ENCODE peak calls at places on chromosomes 2 and 18, in four cellular contexts. C is DMS153; O is cardiac fibroblast; W is stimulated activated naive CD8-positive, alpha-beta T cell treated with anti-CD3 and anti-CD28 coated beads, Interleukin-15, Interleukin-2, amounts not matched to agents 100 U/mL and 50 U/mL, for 24 hours. K is an unnamed sample.

GRCh38 chr2:132701810-132702209 is 31.8 kb upstream of the LYPD1 start:
- DNase-seq in C (no peak), O (peak), W (no peak), K (no peak)

GRCh38 chr2:105554235-105554634 is 155.4 kb upstream of the FHL2 start:
- DNase-seq in C (no peak), O (no peak), W (no peak), K (no peak)

GRCh38 chr2:152781210-152781609 is 62.8 kb downstream of the ARL6IP6 start:
- DNase-seq in C (no peak), O (no peak), W (no peak), K (no peak)

GRCh38 chr18:13381331-13381730 is 162.8 kb downstream of the LDLRAD4 start:
- DNase-seq in C (no peak), O (no peak), W (no peak), K (no peak)

GRCh38 chr2:239213420-239214101 is 187.3 kb downstream of the HDAC4 start:
- DNase-seq in C (no peak), O (no peak), W (no peak), K (no peak)

GRCh38 chr2:238136820-238137537 is 1.5 kb upstream of the KLHL30 start:
- DNase-seq in C (no peak), O (peak), W (no peak), K (peak)

GRCh38 chr2:235471186-235471747 is 22.6 kb upstream of the AGAP1 start:
- DNase-seq in C (no peak), O (no peak), W (no peak), K (no peak)

GRCh38 chr2:12463189-12463588 is 253.5 kb upstream of the TRIB2 start:
- DNase-seq in C (no peak), O (no peak), W (no peak), K (no peak)

GRCh38 chr2:10497797-10498251 is 49.7 kb upstream of the ODC1 start:
- DNase-seq in C (peak), O (peak), W (peak), K (peak)

GRCh38 chr2:71154798-71155197 is 24.4 kb downstream of the MPHOSPH10 start:
- DNase-seq in C (no peak), O (no peak), W (peak), K (no peak)

GRCh38 chr2:10759151-10759714 is 37.8 kb downstream of the ATP6V1C2 start:
- DNase-seq in C (no peak), O (no peak), W (no peak), K (no peak)

GRCh38 chr2:196160101-196160500 is 11.3 kb downstream of the STK17B start:
- DNase-seq in C (no peak), O (peak), W (no peak), K (peak)

GRCh38 chr2:191333911-191334357 is 88.7 kb downstream of the MYO1B start:
- DNase-seq in C (no peak), O (peak), W (no peak), K (no peak)

GRCh38 chr2:128834203-128834602 is 515.5 kb upstream of the HS6ST1 start:
- DNase-seq in C (peak), O (no peak), W (no peak), K (no peak)

GRCh38 chr18:76991021-76991688 is 141.4 kb downstream of the MBP start:
- DNase-seq in C (no peak), O (no peak), W (no peak), K (no peak)

GRCh38 chr2:233011268-233012190 is 1.5 kb downstream of the NGEF start:
- DNase-seq in C (no peak), O (no peak), W (no peak), K (no peak)

GRCh38 chr2:105570757-105571156 is 171.9 kb upstream of the FHL2 start:
- DNase-seq in C (no peak), O (no peak), W (no peak), K (no peak)

GRCh38 chr2:15539999-15540398 is 21.1 kb downstream of the NBAS start:
- DNase-seq in C (no peak), O (no peak), W (no peak), K (no peak)

GRCh38 chr2:28365158-28365557 is 27.5 kb upstream of the FOSL2 start:
- DNase-seq in C (no peak), O (no peak), W (no peak), K (no peak)

GRCh38 chr2:43788646-43789045 is 14.8 kb downstream of the DYNC2LI1 start:
- DNase-seq in C (no peak), O (no peak), W (no peak), K (no peak)

GRCh38 chr2:118269408-118270051 is 181.3 kb downstream of the INSIG2 start:
- DNase-seq in C (peak), O (no peak), W (no peak), K (no peak)

GRCh38 chr18:323253-323622 is 55.4 kb upstream of the THOC1 start:
- DNase-seq in C (no peak), O (peak), W (no peak), K (no peak)

GRCh38 chr2:177843188-177843587 is 229.4 kb downstream of the PDE11A start:
- DNase-seq in C (no peak), O (no peak), W (no peak), K (no peak)